ENCODE peak calls at places on chromosome 12, in five cellular contexts. One of them, this sample, is unnamed.
A peak's percentile ranks its signal among the peaks of the same experiment; 100 is the strongest.

GRCh38 chr12:62481843-62482540 is 15.4 kb downstream of the MON2 start:
- DNase-seq in central memory CD8-positive, alpha-beta T cell: no peak
- DNase-seq in H54: no peak
- DNase-seq in CD8-positive, alpha-beta T cell: no peak
- DNase-seq in PC-3: no peak
- DNase-seq in this sample: peak; percentile 55

GRCh38 chr12:115255257-115255656 is 571.3 kb upstream of the TBX3 start:
- DNase-seq in central memory CD8-positive, alpha-beta T cell: no peak
- DNase-seq in H54: no peak
- DNase-seq in CD8-positive, alpha-beta T cell: no peak
- DNase-seq in PC-3: no peak
- DNase-seq in this sample: no peak

GRCh38 chr12:56988207-56988739 is 18.1 kb downstream of the ZBTB39 start:
- DNase-seq in H54: no peak
- DNase-seq in CD8-positive, alpha-beta T cell: no peak
- DNase-seq in central memory CD8-positive, alpha-beta T cell: no peak
- DNase-seq in PC-3: no peak
- DNase-seq in this sample: no peak

GRCh38 chr12:124352839-124353238 is 57.9 kb downstream of the RFLNA start:
- DNase-seq in H54: no peak
- DNase-seq in PC-3: no peak
- DNase-seq in central memory CD8-positive, alpha-beta T cell: no peak
- DNase-seq in CD8-positive, alpha-beta T cell: no peak
- DNase-seq in this sample: no peak

GRCh38 chr12:104215638-104216297 is at the start of gene TXNRD1:
- DNase-seq in H54: no peak
- DNase-seq in CD8-positive, alpha-beta T cell: peak; percentile 79
- DNase-seq in central memory CD8-positive, alpha-beta T cell: peak; percentile 75
- DNase-seq in PC-3: no peak
- DNase-seq in this sample: peak; percentile 52

GRCh38 chr12:74066476-74066875 is 471.2 kb upstream of the ATXN7L3B start:
- DNase-seq in PC-3: peak; percentile 41
- DNase-seq in CD8-positive, alpha-beta T cell: no peak
- DNase-seq in H54: no peak
- DNase-seq in central memory CD8-positive, alpha-beta T cell: no peak
- DNase-seq in this sample: no peak

GRCh38 chr12:53325539-53326061 is 4.2 kb upstream of the AAAS start:
- DNase-seq in H54: no peak
- DNase-seq in PC-3: no peak
- DNase-seq in central memory CD8-positive, alpha-beta T cell: no peak
- DNase-seq in CD8-positive, alpha-beta T cell: no peak
- DNase-seq in this sample: peak; percentile 90

GRCh38 chr12:121578230-121579189 is 2.3 kb downstream of the KDM2B start:
- DNase-seq in CD8-positive, alpha-beta T cell: peak; percentile 55
- DNase-seq in H54: no peak
- DNase-seq in central memory CD8-positive, alpha-beta T cell: no peak
- DNase-seq in PC-3: no peak
- DNase-seq in this sample: no peak

GRCh38 chr12:89464974-89465592 is 59.5 kb downstream of the GALNT4 start:
- DNase-seq in central memory CD8-positive, alpha-beta T cell: no peak
- DNase-seq in PC-3: peak; percentile 53
- DNase-seq in CD8-positive, alpha-beta T cell: no peak
- DNase-seq in H54: no peak
- DNase-seq in this sample: no peak

GRCh38 chr12:106110626-106111300 is 28.0 kb downstream of the NUAK1 start:
- DNase-seq in PC-3: no peak
- DNase-seq in CD8-positive, alpha-beta T cell: no peak
- DNase-seq in H54: no peak
- DNase-seq in central memory CD8-positive, alpha-beta T cell: no peak
- DNase-seq in this sample: no peak

GRCh38 chr12:39372929-39373328 is 70.0 kb downstream of the KIF21A start:
- DNase-seq in central memory CD8-positive, alpha-beta T cell: peak; percentile 27
- DNase-seq in PC-3: peak; percentile 69
- DNase-seq in CD8-positive, alpha-beta T cell: no peak
- DNase-seq in H54: no peak
- DNase-seq in this sample: no peak

GRCh38 chr12:55996201-55996714 is 818 bp upstream of the SUOX start:
- DNase-seq in CD8-positive, alpha-beta T cell: peak; percentile 68
- DNase-seq in PC-3: peak; percentile 75
- DNase-seq in central memory CD8-positive, alpha-beta T cell: peak; percentile 52
- DNase-seq in H54: peak; percentile 27
- DNase-seq in this sample: no peak

GRCh38 chr12:92275443-92276154 is 130.0 kb upstream of the BTG1 start:
- DNase-seq in H54: no peak
- DNase-seq in central memory CD8-positive, alpha-beta T cell: no peak
- DNase-seq in PC-3: no peak
- DNase-seq in CD8-positive, alpha-beta T cell: no peak
- DNase-seq in this sample: no peak

GRCh38 chr12:57169046-57169795 is 21.8 kb upstream of the LRP1-AS start:
- DNase-seq in CD8-positive, alpha-beta T cell: peak; percentile 10
- DNase-seq in central memory CD8-positive, alpha-beta T cell: no peak
- DNase-seq in H54: no peak
- DNase-seq in PC-3: no peak
- DNase-seq in this sample: no peak

GRCh38 chr12:5476356-5476755 is 44.4 kb downstream of the NTF3 start:
- DNase-seq in central memory CD8-positive, alpha-beta T cell: no peak
- DNase-seq in H54: no peak
- DNase-seq in CD8-positive, alpha-beta T cell: no peak
- DNase-seq in PC-3: no peak
- DNase-seq in this sample: no peak

GRCh38 chr12:67747869-67748760 is 99.6 kb downstream of the DYRK2 start:
- DNase-seq in central memory CD8-positive, alpha-beta T cell: no peak
- DNase-seq in H54: peak; percentile 37
- DNase-seq in CD8-positive, alpha-beta T cell: no peak
- DNase-seq in PC-3: peak; percentile 73
- DNase-seq in this sample: no peak

GRCh38 chr12:26121841-26122680 is 2.8 kb downstream of the BHLHE41 start:
- DNase-seq in central memory CD8-positive, alpha-beta T cell: no peak
- DNase-seq in H54: no peak
- DNase-seq in PC-3: peak; percentile 35
- DNase-seq in CD8-positive, alpha-beta T cell: peak; percentile 22
- DNase-seq in this sample: no peak

GRCh38 chr12:117603316-117604113 is 242.1 kb upstream of the NOS1 start:
- DNase-seq in central memory CD8-positive, alpha-beta T cell: no peak
- DNase-seq in PC-3: no peak
- DNase-seq in CD8-positive, alpha-beta T cell: no peak
- DNase-seq in H54: no peak
- DNase-seq in this sample: no peak

This sample was measured in putamen.